ENCODE peak calls at places on chromosomes 16 and 17, in eight cellular contexts. N, U, M, X, S, Q, F and P are unnamed samples.
A peak's percentile ranks its signal among the peaks of the same experiment; 100 is the strongest.

GRCh38 chr17:4998027-4998665 is 396 bp downstream of the KIF1C start:
- DNase-seq in N (no peak), U (peak; percentile 83), M (no peak), X (no peak), S (peak; percentile 13), Q (no peak), F (peak; percentile 90), P (peak; percentile 79)

GRCh38 chr17:20302191-20302917 is 165.0 kb downstream of the LGALS9B start:
- DNase-seq in N (peak; percentile 46), U (no peak), M (no peak), X (no peak), S (no peak), Q (no peak), F (no peak), P (no peak)

GRCh38 chr17:66865151-66865550 is 30.2 kb downstream of the CACNG5 start:
- DNase-seq in N (no peak), U (no peak), M (no peak), X (no peak), S (no peak), Q (no peak), F (no peak), P (no peak)

GRCh38 chr17:8586766-8587165 is 43.8 kb downstream of the MYH10 start:
- DNase-seq in N (no peak), U (no peak), M (no peak), X (no peak), S (no peak), Q (peak; percentile 2), F (no peak), P (no peak)

GRCh38 chr17:38898812-38899348 is 26.5 kb upstream of the LASP1NB start:
- DNase-seq in N (no peak), U (peak; percentile 71), M (no peak), X (no peak), S (no peak), Q (no peak), F (no peak), P (no peak)

GRCh38 chr17:64223931-64224657 is 39.0 kb downstream of the TEX2 start:
- DNase-seq in N (no peak), U (no peak), M (no peak), X (no peak), S (no peak), Q (no peak), F (no peak), P (no peak)

GRCh38 chr17:1055751-1056645 is 59.1 kb downstream of the TIMM22 start:
- DNase-seq in N (peak; percentile 80), U (peak; percentile 83), M (peak; percentile 74), X (peak; percentile 54), S (peak; percentile 15), Q (peak; percentile 27), F (peak; percentile 81), P (no peak)

GRCh38 chr16:77300232-77300631 is 101.0 kb downstream of the SYCE1L start:
- DNase-seq in N (no peak), U (no peak), M (no peak), X (no peak), S (no peak), Q (no peak), F (no peak), P (no peak)

GRCh38 chr16:24482681-24483202 is 56.6 kb upstream of the RBBP6 start:
- DNase-seq in N (no peak), U (no peak), M (no peak), X (no peak), S (no peak), Q (no peak), F (peak; percentile 86), P (no peak)

GRCh38 chr16:26530584-26531289 is 536.0 kb upstream of the C16orf82 start:
- DNase-seq in N (no peak), U (no peak), M (no peak), X (no peak), S (no peak), Q (no peak), F (no peak), P (no peak)

GRCh38 chr16:84271037-84271436 is 23.6 kb upstream of the WFDC1 start:
- DNase-seq in N (no peak), U (no peak), M (no peak), X (no peak), S (no peak), Q (no peak), F (no peak), P (no peak)

GRCh38 chr16:84271866-84272265 is 22.8 kb upstream of the WFDC1 start:
- DNase-seq in N (no peak), U (no peak), M (no peak), X (no peak), S (no peak), Q (peak; percentile 8), F (no peak), P (no peak)

GRCh38 chr16:84270071-84270470 is 24.6 kb upstream of the WFDC1 start:
- DNase-seq in N (no peak), U (no peak), M (no peak), X (no peak), S (no peak), Q (no peak), F (no peak), P (no peak)

GRCh38 chr16:84268661-84269060 is 26.0 kb upstream of the WFDC1 start:
- DNase-seq in N (no peak), U (no peak), M (no peak), X (no peak), S (no peak), Q (no peak), F (peak; percentile 12), P (no peak)

DNA sequence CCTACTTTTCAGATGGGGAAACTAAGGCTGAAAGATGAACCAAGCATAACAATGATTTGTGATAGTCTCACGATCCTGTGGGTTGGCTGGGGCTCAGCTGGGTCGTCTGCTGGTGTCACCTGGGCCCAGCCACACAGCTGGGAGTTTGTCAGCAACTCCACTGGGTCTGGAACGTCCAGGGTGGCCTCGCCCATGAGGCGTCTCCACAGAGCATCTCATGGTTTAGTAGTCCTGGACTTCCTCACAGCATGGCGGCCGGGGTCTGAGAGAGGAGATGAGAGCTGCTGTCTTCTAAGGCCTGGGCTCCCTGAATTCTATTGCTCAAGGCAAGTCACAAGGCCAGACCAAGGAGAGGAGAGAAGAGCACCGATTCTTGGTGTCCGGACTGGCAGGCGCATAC is 24.1 kb upstream of the WFDC1 start:
- DNase-seq in N (no peak), U (no peak), M (no peak), X (no peak), S (no peak), Q (no peak), F (no peak), P (no peak)
- H3K27ac ChIP-seq in N (no peak overlapping the region), U (no peak overlapping the region), M (no peak overlapping the region), X (no peak overlapping the region), S (no peak overlapping the region), Q (no peak overlapping the region), F (no peak overlapping the region), P (no peak overlapping the region)

DNA sequence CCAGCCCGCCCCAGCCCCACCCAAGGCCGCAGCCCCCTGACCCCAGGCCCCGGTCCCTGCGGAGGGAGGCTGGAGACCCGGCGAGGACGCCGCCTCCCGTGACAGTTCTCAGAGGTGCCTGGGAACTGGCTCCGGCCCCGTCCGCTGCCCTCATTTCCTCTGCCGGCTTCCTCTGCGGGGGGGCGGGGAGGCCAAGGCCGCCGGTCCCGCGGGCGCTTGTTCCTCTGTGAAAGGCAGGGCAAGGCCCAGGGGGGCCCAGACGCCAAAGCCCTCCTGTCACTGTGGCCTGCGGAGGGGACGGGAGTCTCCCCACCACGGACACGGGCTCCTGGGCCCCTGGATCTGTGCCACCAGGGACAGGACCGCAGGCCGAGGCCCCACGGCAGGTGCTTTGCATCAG is 5.0 kb upstream of the PVALEF start:
- DNase-seq in N (peak; percentile 60), U (peak; percentile 74), M (peak; percentile 74), X (no peak), S (no peak), Q (no peak), F (no peak), P (no peak)
- H3K4me3 ChIP-seq in N (peak overlapping the region; percentile 46), U (peak overlapping the region; percentile 52), M (no peak overlapping the region), X (peak overlapping the region; percentile 7), S (no peak overlapping the region), Q (no peak overlapping the region), F (no peak overlapping the region), P (peak overlapping the region; percentile 62)

GRCh38 chr16:78866556-78866955 is 734.0 kb downstream of the MAF start:
- DNase-seq in N (no peak), U (no peak), M (peak; percentile 7), X (no peak), S (no peak), Q (no peak), F (no peak), P (no peak)

GRCh38 chr16:78869492-78869891 is 731.0 kb downstream of the MAF start:
- DNase-seq in N (no peak), U (no peak), M (no peak), X (no peak), S (no peak), Q (no peak), F (no peak), P (no peak)

GRCh38 chr16:78874241-78874983 is 726.1 kb downstream of the MAF start:
- DNase-seq in N (no peak), U (no peak), M (no peak), X (no peak), S (no peak), Q (no peak), F (no peak), P (no peak)

GRCh38 chr16:78877114-78877513 is 723.4 kb downstream of the MAF start:
- DNase-seq in N (no peak), U (no peak), M (no peak), X (no peak), S (no peak), Q (no peak), F (peak; percentile 45), P (no peak)

DNA sequence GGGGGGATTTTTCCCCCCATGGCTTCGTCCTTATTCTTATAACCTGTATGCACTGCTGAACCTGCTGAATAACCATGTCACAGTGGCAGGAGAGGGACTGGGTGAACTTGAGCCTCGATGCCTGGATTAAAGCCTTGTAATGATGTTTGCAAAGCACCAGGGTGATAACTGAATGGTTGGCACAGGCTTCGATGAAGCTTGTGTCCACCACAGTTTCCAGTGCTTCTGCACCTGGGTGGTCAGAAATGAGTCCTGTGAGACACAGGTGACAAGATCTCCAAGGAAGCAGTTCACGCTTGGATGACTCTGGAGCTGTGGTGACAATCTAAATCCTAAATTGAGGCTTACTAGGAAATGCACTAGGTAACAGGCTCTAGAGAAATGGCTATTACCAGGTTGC is 729.3 kb downstream of the MAF start:
- DNase-seq in N (no peak), U (no peak), M (peak; percentile 5), X (no peak), S (no peak), Q (no peak), F (no peak), P (no peak)
- TF ChIP-seq CTCF in N (no peak), U (no peak), M (no peak), X (no peak), S (no peak), Q (no peak), F (no peak), P (no peak)

DNA sequence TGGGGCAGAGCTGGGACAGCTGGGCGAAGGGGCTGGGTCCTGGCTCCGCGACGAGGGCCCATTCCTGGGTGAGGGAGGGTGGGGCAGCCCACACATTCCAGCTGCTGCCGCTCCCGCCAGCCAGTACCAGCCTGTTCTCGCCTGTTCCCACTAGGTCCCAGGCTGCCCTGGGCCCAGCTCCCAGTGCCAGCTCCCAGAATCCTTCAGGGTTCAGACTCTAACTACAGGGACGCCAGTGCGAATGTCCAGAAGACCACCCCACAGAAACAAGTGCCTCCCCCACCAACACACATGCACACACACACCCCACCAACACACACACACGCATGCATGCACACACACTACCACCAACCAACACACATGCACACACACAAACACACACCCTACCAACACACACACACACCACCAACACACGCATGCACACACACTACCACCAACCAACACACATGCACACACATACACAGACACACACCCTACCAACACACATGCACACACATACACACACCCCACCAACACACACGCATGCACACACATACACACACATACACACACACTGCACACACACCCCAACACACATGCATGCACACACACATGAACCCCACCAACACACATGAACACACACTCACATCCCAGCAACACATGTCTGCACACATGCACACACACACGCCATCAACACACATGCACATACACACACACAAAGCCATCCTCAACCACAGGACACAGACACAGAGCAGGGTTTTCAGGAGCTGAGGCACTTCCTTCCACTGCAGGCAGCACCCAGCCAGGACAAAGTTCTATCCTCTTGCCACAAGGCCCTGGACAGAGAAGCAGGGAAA is 27.5 kb upstream of the KRT17 start:
- DNase-seq in N (no peak), U (peak; percentile 59), M (peak; percentile 84), X (no peak), S (no peak), Q (peak; percentile 88), F (no peak), P (no peak)
- H3K27ac ChIP-seq in N (no peak overlapping the region), U (no peak overlapping the region), M (peak overlapping the region; percentile 51), X (peak overlapping the region; percentile 76), S (no peak overlapping the region), Q (peak overlapping the region; percentile 100), F (no peak overlapping the region), P (peak overlapping the region; percentile 25)